ENCODE peak calls at places on chromosomes 16 and 17, in ten cellular contexts. J, U, L, M, O, Y, V, P, H and K are unnamed samples.

GRCh38 chr16:51465026-51465425 is 314.0 kb upstream of the SALL1 start:
- DNase-seq in J (peak), U (no peak), L (no peak), M (no peak), O (no peak), Y (no peak), V (peak), P (no peak), H (no peak), K (no peak)

GRCh38 chr16:68031951-68032350 is 8.9 kb downstream of the DUS2 start:
- DNase-seq in J (no peak), U (no peak), L (no peak), M (no peak), O (no peak), Y (no peak), V (peak), P (no peak), H (no peak), K (no peak)

GRCh38 chr16:81885976-81886586 is 107.0 kb downstream of the PLCG2 start:
- DNase-seq in J (peak), U (no peak), L (no peak), M (peak), O (no peak), Y (no peak), V (peak), P (no peak), H (no peak), K (no peak)

GRCh38 chr17:78535285-78536197 is 41.7 kb downstream of the DNAH17 start:
- DNase-seq in J (no peak), U (no peak), L (no peak), M (no peak), O (no peak), Y (no peak), V (no peak), P (no peak), H (peak), K (no peak)

GRCh38 chr16:3654249-3654991 is at the start of gene DNASE1:
- DNase-seq in J (peak), U (peak), L (peak), M (peak), O (peak), Y (peak), V (peak), P (no peak), H (peak), K (peak)

GRCh38 chr16:86064431-86065250 is 165.7 kb downstream of the IRF8 start:
- DNase-seq in J (no peak), U (no peak), L (no peak), M (no peak), O (no peak), Y (no peak), V (no peak), P (no peak), H (no peak), K (no peak)

GRCh38 chr17:19248923-19249574 is 11.9 kb downstream of the EPN2 start:
- DNase-seq in J (peak), U (no peak), L (no peak), M (no peak), O (no peak), Y (peak), V (peak), P (no peak), H (no peak), K (no peak)

GRCh38 chr16:30775381-30776099 is 11.5 kb downstream of the ZNF629 start:
- DNase-seq in J (peak), U (peak), L (peak), M (peak), O (peak), Y (peak), V (peak), P (peak), H (peak), K (no peak)

GRCh38 chr16:80027007-80027965 is 426.7 kb upstream of the MAF start:
- DNase-seq in J (peak), U (peak), L (peak), M (peak), O (peak), Y (peak), V (peak), P (peak), H (peak), K (peak)

GRCh38 chr17:83054518-83055125 is 24.8 kb upstream of the METRNL start:
- DNase-seq in J (no peak), U (no peak), L (no peak), M (no peak), O (no peak), Y (no peak), V (no peak), P (no peak), H (no peak), K (no peak)

GRCh38 chr16:4690946-4691665 is 2.3 kb upstream of the NUDT16L1 start:
- DNase-seq in J (no peak), U (no peak), L (no peak), M (no peak), O (no peak), Y (no peak), V (no peak), P (no peak), H (no peak), K (no peak)

GRCh38 chr17:29124135-29124930 is 55.9 kb downstream of the MYO18A start:
- DNase-seq in J (peak), U (peak), L (no peak), M (peak), O (peak), Y (peak), V (peak), P (no peak), H (peak), K (no peak)

GRCh38 chr16:56369202-56369601 is 56.1 kb downstream of the AMFR start:
- DNase-seq in J (no peak), U (no peak), L (no peak), M (no peak), O (no peak), Y (no peak), V (no peak), P (no peak), H (no peak), K (no peak)

GRCh38 chr16:87877942-87878507 is 8.7 kb upstream of the SLC7A5 start:
- DNase-seq in J (no peak), U (no peak), L (no peak), M (peak), O (peak), Y (no peak), V (no peak), P (no peak), H (no peak), K (no peak)

GRCh38 chr17:80618304-80618703 is 73.7 kb downstream of the RPTOR start:
- DNase-seq in J (no peak), U (no peak), L (no peak), M (no peak), O (no peak), Y (no peak), V (no peak), P (no peak), H (no peak), K (no peak)

GRCh38 chr16:3669067-3669466 is 14.6 kb downstream of the DNASE1 start:
- DNase-seq in J (no peak), U (no peak), L (no peak), M (no peak), O (no peak), Y (no peak), V (no peak), P (no peak), H (no peak), K (no peak)

GRCh38 chr16:8588703-8589292 is 1.5 kb downstream of the TMEM114 start:
- DNase-seq in J (no peak), U (no peak), L (no peak), M (no peak), O (no peak), Y (no peak), V (no peak), P (no peak), H (no peak), K (no peak)

GRCh38 chr16:54193656-54194007 is 93.0 kb downstream of the IRX3 start:
- DNase-seq in J (peak), U (peak), L (no peak), M (peak), O (peak), Y (peak), V (peak), P (peak), H (no peak), K (peak)